ENCODE peak calls at places on chromosomes 12 and 14, in five cellular contexts. F is stimulated activated CD8-positive, alpha-beta memory T cell treated with anti-CD3 and anti-CD28 coated beads, Interleukin-2, amount 100 ng/mL, for 48 hours; M is activated T-helper 9 cell treated with anti-CD3 and anti-CD28 coated beads, Interleukin-2, amount 50 U/mL, for 16 hours; S is choroid plexus epithelial cell; N is NCI-H460. Y is an unnamed sample.

GRCh38 chr14:49654511-49654910 is 19.5 kb upstream of the DNAAF2 start:
- DNase-seq in F (no peak), M (no peak), S (no peak), N (no peak), Y (no peak)

GRCh38 chr12:113987261-113988063 is 21.3 kb upstream of the RBM19 start:
- DNase-seq in F (no peak), M (no peak), S (no peak), N (no peak), Y (no peak)

GRCh38 chr14:78835052-78835451 is 664.9 kb downstream of the NRXN3 start:
- DNase-seq in F (no peak), M (no peak), S (no peak), N (no peak), Y (no peak)

GRCh38 chr14:58861546-58861945 is 223.8 kb downstream of the DACT1 start:
- DNase-seq in F (no peak), M (no peak), S (peak; percentile 78), N (no peak), Y (no peak)

GRCh38 chr12:46219147-46219891 is 49.5 kb downstream of the SLC38A1 start:
- DNase-seq in F (no peak), M (no peak), S (no peak), N (no peak), Y (no peak)

GRCh38 chr12:118016424-118017264 is at the start of gene RFC5:
- DNase-seq in F (peak; percentile 95), M (peak; percentile 97), S (peak; percentile 98), N (peak; percentile 97), Y (peak; percentile 90)

GRCh38 chr12:76199808-76200207 is 115.3 kb upstream of the NAP1L1 start:
- DNase-seq in F (no peak), M (no peak), S (peak; percentile 89), N (no peak), Y (peak; percentile 11)

GRCh38 chr12:4579305-4580097 is 17.5 kb downstream of the DYRK4 start:
- DNase-seq in F (no peak), M (no peak), S (peak; percentile 47), N (peak; percentile 6), Y (no peak)

GRCh38 chr14:65261425-65261920 is 151.1 kb upstream of the FUT8 start:
- DNase-seq in F (no peak), M (no peak), S (no peak), N (no peak), Y (no peak)

GRCh38 chr12:112869778-112870177 is 37.0 kb upstream of the OAS1 start:
- DNase-seq in F (no peak), M (no peak), S (no peak), N (no peak), Y (no peak)